ENCODE peak calls at places on chromosome 9, in nine cellular contexts. X is fibroblast of lung; V is ACHN; E is H7; D is amniotic stem cell; Q is NCI-H774; F is activated naive CD8-positive, alpha-beta T cell treated with anti-CD3 and anti-CD28 coated beads, Interleukin-2, amount 50 U/mL, for 24 hours; B is activated CD4-positive, alpha-beta T cell treated with anti-CD3 and anti-CD28 coated beads for 48 hours; L is stomach. P is an unnamed sample.

GRCh38 chr9:132069046-132069898 is 10.4 kb downstream of the MED27 start:
- DNase-seq in B (no peak), X (no peak), Q (no peak), V (peak), L (no peak), F (no peak), E (no peak), D (peak), P (no peak)

GRCh38 chr9:2354216-2354615 is 267.4 kb upstream of the VLDLR start:
- DNase-seq in E (no peak), F (no peak), Q (no peak), L (no peak), D (no peak), B (no peak), X (no peak), V (no peak), P (no peak)

GRCh38 chr9:97695390-97695789 is 1.8 kb downstream of the XPA start:
- DNase-seq in Q (no peak), E (no peak), L (no peak), B (no peak), D (no peak), V (no peak), F (no peak), X (no peak), P (no peak)

GRCh38 chr9:88319936-88320747 is 68.1 kb upstream of the SPIN1 start:
- DNase-seq in B (no peak), Q (no peak), V (no peak), L (no peak), E (peak), F (no peak), X (peak), D (no peak), P (no peak)

GRCh38 chr9:135471751-135472640 is 7.6 kb upstream of the PPP1R26 start:
- DNase-seq in F (no peak), V (no peak), D (no peak), B (no peak), X (no peak), E (peak), Q (no peak), L (no peak), P (no peak)

GRCh38 chr9:36399980-36400331 is at the start of gene RNF38:
- DNase-seq in L (no peak), Q (no peak), B (no peak), D (no peak), X (no peak), F (no peak), V (no peak), E (no peak), P (no peak)

GRCh38 chr9:91865041-91865440 is 85.0 kb downstream of the ROR2 start:
- DNase-seq in F (no peak), L (no peak), X (no peak), Q (no peak), E (no peak), D (no peak), V (no peak), B (no peak), P (no peak)

GRCh38 chr9:97900738-97901565 is 21.3 kb downstream of the TRMO start:
- DNase-seq in X (peak), L (no peak), D (no peak), V (peak), E (peak), B (no peak), F (no peak), Q (no peak), P (no peak)

GRCh38 chr9:98775831-98776441 is 20.4 kb downstream of the ANKS6 start:
- DNase-seq in Q (no peak), D (peak), L (no peak), E (peak), V (peak), B (peak), F (peak), X (peak), P (no peak)

GRCh38 chr9:103364753-103365152 is 369.6 kb downstream of the CYLC2 start:
- DNase-seq in E (no peak), D (peak), V (peak), B (no peak), Q (no peak), X (no peak), F (no peak), L (no peak), P (peak)

GRCh38 chr9:132577119-132577518 is 5.3 kb upstream of the BARHL1 start:
- DNase-seq in V (no peak), X (no peak), L (no peak), Q (no peak), F (no peak), D (no peak), E (no peak), B (no peak), P (no peak)

GRCh38 chr9:71748280-71748743 is 20.0 kb downstream of the CEMIP2 start:
- DNase-seq in B (no peak), Q (no peak), V (peak), X (peak), F (no peak), E (no peak), L (no peak), D (peak), P (no peak)

GRCh38 chr9:88198346-88198807 is 60.1 kb upstream of the SPATA31C2 start:
- DNase-seq in X (peak), B (no peak), E (no peak), F (no peak), V (peak), L (no peak), Q (no peak), D (no peak), P (no peak)

GRCh38 chr9:20989923-20990341 is 41.5 kb downstream of the HACD4 start:
- DNase-seq in E (no peak), B (no peak), Q (no peak), L (no peak), V (no peak), X (no peak), F (no peak), D (no peak), P (no peak)

GRCh38 chr9:131273791-131274673 is 2.3 kb downstream of the FAM78A start:
- DNase-seq in E (no peak), F (peak), V (no peak), Q (no peak), D (no peak), B (peak), L (no peak), X (no peak), P (no peak)

GRCh38 chr9:70511858-70512257 is 97.4 kb upstream of the KLF9 start:
- DNase-seq in E (no peak), B (no peak), L (no peak), X (no peak), D (no peak), V (no peak), F (no peak), Q (no peak), P (no peak)

GRCh38 chr9:27414215-27414731 is 109.8 kb upstream of the IFNK start:
- DNase-seq in X (peak), E (no peak), D (no peak), B (no peak), L (peak), V (no peak), F (no peak), Q (no peak), P (no peak)

GRCh38 chr9:15977438-15977837 is 424.6 kb downstream of the CCDC171 start:
- DNase-seq in Q (no peak), B (no peak), X (no peak), D (no peak), V (no peak), L (no peak), F (no peak), E (no peak), P (no peak)

GRCh38 chr9:131704988-131705387 is 34.9 kb downstream of the RAPGEF1 start:
- DNase-seq in X (no peak), D (no peak), F (no peak), E (no peak), B (no peak), L (no peak), Q (no peak), V (no peak), P (no peak)

GRCh38 chr9:2987679-2988078 is 143.8 kb upstream of the PUM3 start:
- DNase-seq in F (no peak), D (no peak), X (no peak), E (no peak), L (no peak), Q (no peak), B (no peak), V (no peak), P (no peak)

GRCh38 chr9:136122425-136123383 is 4.0 kb upstream of the TMEM250 start:
- DNase-seq in L (peak), X (peak), F (peak), D (no peak), B (peak), V (peak), E (peak), Q (peak), P (no peak)

GRCh38 chr9:34957492-34958410 is at the start of gene PHF24:
- DNase-seq in X (no peak), D (no peak), E (peak), L (no peak), Q (no peak), B (peak), F (peak), V (peak), P (no peak)

GRCh38 chr9:101738566-101739183 is at the start of gene GRIN3A:
- DNase-seq in Q (peak), D (no peak), X (no peak), E (peak), F (peak), V (peak), L (no peak), B (peak), P (no peak)

GRCh38 chr9:20353529-20353928 is 268.8 kb downstream of the MLLT3 start:
- DNase-seq in L (no peak), V (no peak), X (no peak), E (no peak), Q (no peak), F (no peak), B (no peak), D (no peak), P (no peak)

GRCh38 chr9:135586601-135587109 is 25.1 kb downstream of the PAEP start:
- DNase-seq in V (no peak), D (no peak), B (no peak), E (peak), Q (no peak), X (no peak), F (no peak), L (no peak), P (no peak)

GRCh38 chr9:128558431-128559310 is 6.3 kb downstream of the SPTAN1 start:
- DNase-seq in L (peak), Q (peak), X (peak), V (peak), E (peak), D (peak), F (peak), B (peak), P (peak)

GRCh38 chr9:132694144-132694543 is 23.9 kb downstream of the GTF3C4 start:
- DNase-seq in F (peak), L (no peak), D (no peak), X (no peak), Q (no peak), E (peak), B (no peak), V (peak), P (no peak)